ENCODE peak calls at places on chromosomes 3 and 15, in five cellular contexts. K is KBM-7; P is RWPE1; O is stimulated activated CD4-positive, alpha-beta T cell treated with anti-CD3 and anti-CD28 coated beads, Interleukin-2, amount 100 ng/mL, for 48 hours; Z is heart left ventricle. N is an unnamed sample.

GRCh38 chr15:80242132-80242769 is 9.8 kb downstream of the CTXND1 start:
- DNase-seq in K (peak; percentile 63), P (no peak), O (no peak), Z (no peak), N (no peak)

GRCh38 chr3:151383111-151383510 is 1.4 kb downstream of the P2RY12 start:
- DNase-seq in K (no peak), P (no peak), O (no peak), Z (no peak), N (no peak)

GRCh38 chr3:134797816-134798451 is 2.9 kb downstream of the EPHB1 start:
- DNase-seq in K (no peak), P (no peak), O (no peak), Z (no peak), N (no peak)

GRCh38 chr3:50182533-50183099 is 8.8 kb upstream of the GNAT1 start:
- DNase-seq in K (no peak), P (no peak), O (no peak), Z (no peak), N (no peak)

GRCh38 chr15:70036585-70037343 is 61.0 kb downstream of the TLE3 start:
- DNase-seq in K (no peak), P (peak; percentile 65), O (no peak), Z (no peak), N (peak; percentile 88)

GRCh38 chr3:118587037-118587741 is 447.5 kb downstream of the IGSF11 start:
- DNase-seq in K (no peak), P (no peak), O (no peak), Z (no peak), N (no peak)

GRCh38 chr3:86782271-86782670 is 208.7 kb downstream of the VGLL3 start:
- DNase-seq in K (no peak), P (no peak), O (no peak), Z (no peak), N (no peak)

GRCh38 chr3:12751548-12751947 is 7.5 kb downstream of the TMEM40 start:
- DNase-seq in K (no peak), P (peak; percentile 49), O (no peak), Z (no peak), N (no peak)

GRCh38 chr15:95169701-95170459 is 938.5 kb downstream of the MCTP2 start:
- DNase-seq in K (no peak), P (no peak), O (no peak), Z (no peak), N (no peak)

GRCh38 chr3:58349792-58350626 is 17.3 kb downstream of the PXK start:
- DNase-seq in K (peak; percentile 86), P (no peak), O (no peak), Z (no peak), N (peak; percentile 87)

GRCh38 chr3:194664857-194665256 is 7.1 kb downstream of the LSG1 start:
- DNase-seq in K (no peak), P (no peak), O (no peak), Z (no peak), N (no peak)

GRCh38 chr3:10553586-10554235 is 48.3 kb upstream of the ATP2B2 start:
- DNase-seq in K (no peak), P (no peak), O (no peak), Z (peak; percentile 13), N (no peak)

GRCh38 chr15:66751579-66751978 is 49.5 kb downstream of the SMAD6 start:
- DNase-seq in K (peak; percentile 71), P (no peak), O (no peak), Z (peak; percentile 61), N (no peak)

GRCh38 chr15:52078876-52079700 is 33.5 kb downstream of the BCL2L10 start:
- DNase-seq in K (peak; percentile 80), P (peak; percentile 47), O (peak; percentile 90), Z (peak; percentile 80), N (no peak)

GRCh38 chr3:49026536-49026935 is 2.7 kb downstream of the IMPDH2 start:
- DNase-seq in K (no peak), P (no peak), O (no peak), Z (no peak), N (no peak)

GRCh38 chr3:155387571-155387970 is 94.1 kb upstream of the STRIT1 start:
- DNase-seq in K (no peak), P (no peak), O (no peak), Z (no peak), N (no peak)

N was measured in GM12878.